ENCODE peak calls at places on chromosomes 7 and 10, in ten cellular contexts. One of them, this sample, is unnamed.

GRCh38 chr7:144027070-144027469 is 21.7 kb upstream of the OR2A5 start:
- DNase-seq in epithelial cell of esophagus: peak; percentile 29
- DNase-seq in breast epithelium: no peak
- DNase-seq in lower leg skin: no peak
- DNase-seq in thyroid gland: no peak
- DNase-seq in HepG2: peak; percentile 9
- DNase-seq in fibroblast of lung: peak; percentile 10
- DNase-seq in cardiac fibroblast: peak; percentile 73
- DNase-seq in kidney epithelial cell: no peak
- DNase-seq in AG09309: no peak
- DNase-seq in this sample: peak; percentile 35

GRCh38 chr10:99975942-99976809 is 33.6 kb downstream of the DNMBP start:
- DNase-seq in epithelial cell of esophagus: peak; percentile 43
- DNase-seq in breast epithelium: no peak
- DNase-seq in lower leg skin: no peak
- DNase-seq in thyroid gland: no peak
- DNase-seq in HepG2: no peak
- DNase-seq in fibroblast of lung: peak; percentile 59
- DNase-seq in cardiac fibroblast: peak; percentile 89
- DNase-seq in kidney epithelial cell: no peak
- DNase-seq in AG09309: no peak
- DNase-seq in this sample: no peak

GRCh38 chr7:44087914-44088838 is 5.8 kb upstream of the POLM start:
- DNase-seq in epithelial cell of esophagus: peak; percentile 41
- DNase-seq in breast epithelium: no peak
- DNase-seq in lower leg skin: no peak
- DNase-seq in thyroid gland: no peak
- DNase-seq in HepG2: no peak
- DNase-seq in fibroblast of lung: peak; percentile 89
- DNase-seq in cardiac fibroblast: peak; percentile 93
- DNase-seq in kidney epithelial cell: no peak
- DNase-seq in AG09309: peak; percentile 94
- DNase-seq in this sample: peak; percentile 82

GRCh38 chr7:3174515-3175318 is 126.3 kb upstream of the SDK1 start:
- DNase-seq in epithelial cell of esophagus: no peak
- DNase-seq in breast epithelium: no peak
- DNase-seq in lower leg skin: no peak
- DNase-seq in thyroid gland: no peak
- DNase-seq in HepG2: no peak
- DNase-seq in fibroblast of lung: no peak
- DNase-seq in cardiac fibroblast: no peak
- DNase-seq in kidney epithelial cell: no peak
- DNase-seq in AG09309: no peak
- DNase-seq in this sample: no peak

GRCh38 chr10:18196806-18197550 is 56.8 kb downstream of the CACNB2 start:
- DNase-seq in epithelial cell of esophagus: no peak
- DNase-seq in breast epithelium: no peak
- DNase-seq in lower leg skin: no peak
- DNase-seq in thyroid gland: no peak
- DNase-seq in HepG2: no peak
- DNase-seq in fibroblast of lung: no peak
- DNase-seq in cardiac fibroblast: peak; percentile 22
- DNase-seq in kidney epithelial cell: no peak
- DNase-seq in AG09309: no peak
- DNase-seq in this sample: no peak

GRCh38 chr10:106740-107139 is 28.5 kb upstream of the ZMYND11 start:
- DNase-seq in epithelial cell of esophagus: no peak
- DNase-seq in breast epithelium: no peak
- DNase-seq in lower leg skin: no peak
- DNase-seq in thyroid gland: no peak
- DNase-seq in HepG2: no peak
- DNase-seq in fibroblast of lung: no peak
- DNase-seq in cardiac fibroblast: no peak
- DNase-seq in kidney epithelial cell: no peak
- DNase-seq in AG09309: no peak
- DNase-seq in this sample: no peak

GRCh38 chr10:27380929-27381358 is 123.2 kb upstream of the RAB18 start:
- DNase-seq in epithelial cell of esophagus: no peak
- DNase-seq in breast epithelium: no peak
- DNase-seq in lower leg skin: no peak
- DNase-seq in thyroid gland: no peak
- DNase-seq in HepG2: peak; percentile 20
- DNase-seq in fibroblast of lung: no peak
- DNase-seq in cardiac fibroblast: no peak
- DNase-seq in kidney epithelial cell: no peak
- DNase-seq in AG09309: no peak
- DNase-seq in this sample: no peak

GRCh38 chr10:69496352-69497234 is 45.3 kb downstream of the TSPAN15 start:
- DNase-seq in epithelial cell of esophagus: no peak
- DNase-seq in breast epithelium: peak; percentile 46
- DNase-seq in lower leg skin: peak; percentile 75
- DNase-seq in thyroid gland: peak; percentile 70
- DNase-seq in HepG2: no peak
- DNase-seq in fibroblast of lung: no peak
- DNase-seq in cardiac fibroblast: no peak
- DNase-seq in kidney epithelial cell: no peak
- DNase-seq in AG09309: no peak
- DNase-seq in this sample: no peak

GRCh38 chr10:66837335-66837734 is 88.5 kb upstream of the LRRTM3 start:
- DNase-seq in epithelial cell of esophagus: no peak
- DNase-seq in breast epithelium: no peak
- DNase-seq in lower leg skin: no peak
- DNase-seq in thyroid gland: no peak
- DNase-seq in HepG2: no peak
- DNase-seq in fibroblast of lung: peak; percentile 81
- DNase-seq in cardiac fibroblast: peak; percentile 35
- DNase-seq in kidney epithelial cell: no peak
- DNase-seq in AG09309: no peak
- DNase-seq in this sample: peak; percentile 43

GRCh38 chr7:43485580-43485979 is 97.3 kb upstream of the STK17A start:
- DNase-seq in epithelial cell of esophagus: peak; percentile 44
- DNase-seq in breast epithelium: no peak
- DNase-seq in lower leg skin: no peak
- DNase-seq in thyroid gland: no peak
- DNase-seq in HepG2: no peak
- DNase-seq in fibroblast of lung: no peak
- DNase-seq in cardiac fibroblast: no peak
- DNase-seq in kidney epithelial cell: no peak
- DNase-seq in AG09309: no peak
- DNase-seq in this sample: no peak

GRCh38 chr10:16611037-16611436 is 89.4 kb upstream of the C1QL3 start:
- DNase-seq in epithelial cell of esophagus: no peak
- DNase-seq in breast epithelium: no peak
- DNase-seq in lower leg skin: peak; percentile 67
- DNase-seq in thyroid gland: peak; percentile 6
- DNase-seq in HepG2: no peak
- DNase-seq in fibroblast of lung: peak; percentile 10
- DNase-seq in cardiac fibroblast: no peak
- DNase-seq in kidney epithelial cell: no peak
- DNase-seq in AG09309: no peak
- DNase-seq in this sample: no peak

GRCh38 chr7:101099969-101100781 is 14.9 kb downstream of the TRIM56 start:
- DNase-seq in epithelial cell of esophagus: peak; percentile 98
- DNase-seq in breast epithelium: peak; percentile 92
- DNase-seq in lower leg skin: peak; percentile 99
- DNase-seq in thyroid gland: peak; percentile 94
- DNase-seq in HepG2: peak; percentile 88
- DNase-seq in fibroblast of lung: peak; percentile 99
- DNase-seq in cardiac fibroblast: peak; percentile 100
- DNase-seq in kidney epithelial cell: peak; percentile 90
- DNase-seq in AG09309: peak; percentile 96
- DNase-seq in this sample: peak; percentile 96
- H3K4me3 ChIP-seq in epithelial cell of esophagus: no peak overlapping the region
- H3K4me3 ChIP-seq in breast epithelium: peak overlapping the region; percentile 4
- H3K4me3 ChIP-seq in lower leg skin: no peak overlapping the region
- H3K4me3 ChIP-seq in thyroid gland: no peak overlapping the region
- H3K4me3 ChIP-seq in HepG2: no peak overlapping the region
- H3K4me3 ChIP-seq in fibroblast of lung: no peak overlapping the region
- H3K4me3 ChIP-seq in cardiac fibroblast: no peak overlapping the region
- H3K4me3 ChIP-seq in kidney epithelial cell: no peak overlapping the region
- H3K4me3 ChIP-seq in AG09309: no peak overlapping the region
- H3K4me3 ChIP-seq in this sample: no peak overlapping the region

GRCh38 chr7:74165867-74166593 is 8.1 kb upstream of the EIF4H start:
- DNase-seq in epithelial cell of esophagus: no peak
- DNase-seq in breast epithelium: no peak
- DNase-seq in lower leg skin: no peak
- DNase-seq in thyroid gland: no peak
- DNase-seq in HepG2: no peak
- DNase-seq in fibroblast of lung: no peak
- DNase-seq in cardiac fibroblast: no peak
- DNase-seq in kidney epithelial cell: no peak
- DNase-seq in AG09309: no peak
- DNase-seq in this sample: no peak

DNA sequence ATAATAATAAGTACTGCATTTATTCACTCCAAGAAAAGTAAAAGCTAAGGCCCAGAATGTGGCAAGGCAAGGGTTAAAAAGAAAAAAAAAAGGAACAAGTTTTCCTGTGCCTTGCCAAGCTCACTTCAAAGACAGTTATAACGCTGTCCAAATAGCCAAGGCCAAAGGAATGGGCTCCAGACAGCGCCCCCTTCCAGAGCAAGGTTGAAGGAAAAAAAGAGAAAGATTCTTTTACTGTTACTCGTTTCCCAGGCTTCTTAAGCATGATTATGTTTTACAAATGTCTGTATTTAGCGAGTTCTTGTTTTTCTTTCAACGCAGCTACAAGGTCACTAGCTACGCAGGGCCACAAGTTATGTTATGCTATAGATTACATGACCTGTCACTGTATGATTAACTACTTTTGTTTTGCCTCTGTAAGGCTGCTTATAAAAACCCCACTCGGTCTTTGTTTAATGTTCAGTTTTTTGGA is 9.1 kb upstream of the EIF4H start:
- DNase-seq in epithelial cell of esophagus: no peak
- DNase-seq in breast epithelium: no peak
- DNase-seq in lower leg skin: no peak
- DNase-seq in thyroid gland: peak; percentile 9
- DNase-seq in HepG2: no peak
- DNase-seq in fibroblast of lung: peak; percentile 25
- DNase-seq in cardiac fibroblast: peak; percentile 29
- DNase-seq in kidney epithelial cell: no peak
- DNase-seq in AG09309: no peak
- DNase-seq in this sample: no peak
- TF ChIP-seq CTCF in epithelial cell of esophagus: peak; percentile 23
- TF ChIP-seq CTCF in breast epithelium: no peak
- TF ChIP-seq CTCF in lower leg skin: no peak
- TF ChIP-seq CTCF in thyroid gland: peak; percentile 37
- TF ChIP-seq CTCF in HepG2: peak; percentile 52
- TF ChIP-seq CTCF in fibroblast of lung: peak; percentile 47
- TF ChIP-seq CTCF in cardiac fibroblast: peak; percentile 48
- TF ChIP-seq CTCF in kidney epithelial cell: peak; percentile 40
- TF ChIP-seq CTCF in AG09309: peak; percentile 48
- TF ChIP-seq CTCF in this sample: peak; percentile 61

GRCh38 chr7:123198668-123199652 is 809 bp downstream of the SLC13A1 start:
- DNase-seq in epithelial cell of esophagus: no peak
- DNase-seq in breast epithelium: no peak
- DNase-seq in lower leg skin: no peak
- DNase-seq in thyroid gland: no peak
- DNase-seq in HepG2: no peak
- DNase-seq in fibroblast of lung: no peak
- DNase-seq in cardiac fibroblast: no peak
- DNase-seq in kidney epithelial cell: no peak
- DNase-seq in AG09309: no peak
- DNase-seq in this sample: no peak

GRCh38 chr7:123199869-123200268 is at the start of gene SLC13A1:
- DNase-seq in epithelial cell of esophagus: no peak
- DNase-seq in breast epithelium: no peak
- DNase-seq in lower leg skin: no peak
- DNase-seq in thyroid gland: no peak
- DNase-seq in HepG2: no peak
- DNase-seq in fibroblast of lung: no peak
- DNase-seq in cardiac fibroblast: no peak
- DNase-seq in kidney epithelial cell: no peak
- DNase-seq in AG09309: no peak
- DNase-seq in this sample: no peak

GRCh38 chr7:123201901-123202300 is 2.1 kb upstream of the SLC13A1 start:
- DNase-seq in epithelial cell of esophagus: peak; percentile 51
- DNase-seq in breast epithelium: no peak
- DNase-seq in lower leg skin: no peak
- DNase-seq in thyroid gland: no peak
- DNase-seq in HepG2: no peak
- DNase-seq in fibroblast of lung: no peak
- DNase-seq in cardiac fibroblast: peak; percentile 40
- DNase-seq in kidney epithelial cell: no peak
- DNase-seq in AG09309: no peak
- DNase-seq in this sample: no peak

DNA sequence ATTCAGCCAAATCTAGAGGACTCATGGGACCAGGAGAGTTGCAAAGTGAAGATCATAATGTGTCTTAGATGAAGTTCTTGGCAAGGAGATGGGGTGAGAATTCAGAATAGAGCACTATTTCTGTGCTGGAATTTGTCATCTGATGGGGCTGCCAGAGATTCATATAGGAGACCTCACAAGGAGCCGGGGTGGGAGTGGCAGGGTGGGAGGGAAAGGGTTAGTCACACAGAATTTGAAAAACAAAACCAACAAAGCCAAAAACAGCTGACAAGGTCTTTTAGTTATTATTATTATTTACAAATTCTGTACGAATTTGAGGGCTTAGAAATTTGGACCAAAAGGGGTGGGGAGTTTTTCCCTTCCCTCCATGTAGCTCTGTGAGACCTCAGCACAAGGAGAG is 1.7 kb downstream of the SLC13A1 start:
- DNase-seq in epithelial cell of esophagus: no peak
- DNase-seq in breast epithelium: no peak
- DNase-seq in lower leg skin: no peak
- DNase-seq in thyroid gland: no peak
- DNase-seq in HepG2: no peak
- DNase-seq in fibroblast of lung: no peak
- DNase-seq in cardiac fibroblast: no peak
- DNase-seq in kidney epithelial cell: no peak
- DNase-seq in AG09309: no peak
- DNase-seq in this sample: no peak
- H3K4me3 ChIP-seq in epithelial cell of esophagus: no peak overlapping the region
- H3K4me3 ChIP-seq in breast epithelium: no peak overlapping the region
- H3K4me3 ChIP-seq in lower leg skin: no peak overlapping the region
- H3K4me3 ChIP-seq in thyroid gland: no peak overlapping the region
- H3K4me3 ChIP-seq in HepG2: no peak overlapping the region
- H3K4me3 ChIP-seq in fibroblast of lung: no peak overlapping the region
- H3K4me3 ChIP-seq in cardiac fibroblast: no peak overlapping the region
- H3K4me3 ChIP-seq in kidney epithelial cell: no peak overlapping the region
- H3K4me3 ChIP-seq in AG09309: no peak overlapping the region
- H3K4me3 ChIP-seq in this sample: no peak overlapping the region

DNA sequence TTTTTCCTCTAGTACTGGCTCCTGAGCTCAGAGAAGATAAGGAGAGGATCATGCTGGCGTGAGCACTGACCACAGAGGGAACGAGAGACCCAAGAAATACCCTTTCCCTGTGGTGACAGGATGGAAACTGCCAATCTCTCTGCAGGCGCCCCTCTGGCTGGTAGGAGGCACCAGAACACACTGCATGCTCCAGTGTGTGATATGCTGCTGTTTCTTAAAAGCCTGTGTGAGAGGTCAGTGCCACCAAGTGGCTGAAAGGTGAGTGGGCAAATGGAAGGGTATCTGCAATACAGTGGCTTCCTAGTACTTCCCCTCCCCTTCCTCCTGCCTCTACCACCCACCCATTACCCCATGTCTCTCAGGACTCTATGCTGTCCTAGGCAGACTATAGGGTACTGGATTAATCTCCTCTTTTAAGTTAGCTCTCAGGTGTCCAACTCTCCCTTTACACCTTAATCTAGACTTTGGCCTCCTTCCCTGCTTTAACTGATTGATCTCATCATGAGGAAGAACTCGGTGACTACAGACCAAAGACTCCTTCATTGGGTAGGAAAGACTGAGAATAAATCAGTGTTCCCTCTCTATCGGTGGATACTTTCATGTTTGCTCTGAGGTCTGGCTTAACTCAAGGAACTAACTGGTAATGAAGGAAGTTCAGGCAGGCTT is 283.6 kb downstream of the ADRA2A start:
- DNase-seq in epithelial cell of esophagus: peak; percentile 31
- DNase-seq in breast epithelium: no peak
- DNase-seq in lower leg skin: no peak
- DNase-seq in thyroid gland: peak; percentile 56
- DNase-seq in HepG2: peak; percentile 69
- DNase-seq in fibroblast of lung: no peak
- DNase-seq in cardiac fibroblast: peak; percentile 15
- DNase-seq in kidney epithelial cell: no peak
- DNase-seq in AG09309: no peak
- DNase-seq in this sample: no peak
- TF ChIP-seq CTCF in epithelial cell of esophagus: peak; percentile 41
- TF ChIP-seq CTCF in breast epithelium: peak; percentile 38
- TF ChIP-seq CTCF in lower leg skin: no peak
- TF ChIP-seq CTCF in thyroid gland: peak; percentile 64
- TF ChIP-seq CTCF in HepG2: peak; percentile 78
- TF ChIP-seq CTCF in fibroblast of lung: no peak
- TF ChIP-seq CTCF in cardiac fibroblast: peak; percentile 13
- TF ChIP-seq CTCF in kidney epithelial cell: peak; percentile 44
- TF ChIP-seq CTCF in AG09309: peak; percentile 30
- TF ChIP-seq CTCF in this sample: peak; percentile 14

This sample was measured in astrocyte of the cerebellum.